ENCODE peak calls at places on chromosomes 12 and 14, in eight cellular contexts. Y is HepG2, F is H1, S is GM12878, B is SK-N-SH, M is K562, Q is endothelial cell of umbilical vein, Z is HCT116. H is an unnamed sample.

GRCh38 chr12:10722905-10723866 is at the start of gene YBX3:
- DNase-seq in Z (peak), S (no peak), M (peak), B (peak), Y (peak), F (no peak), Q (peak), H (no peak)

GRCh38 chr14:76941544-76942287 is 86.8 kb downstream of the IRF2BPL start:
- DNase-seq in F (no peak), Q (no peak), Y (no peak), Z (no peak), B (no peak), S (no peak), M (no peak), H (no peak)

GRCh38 chr12:6735448-6736191 is 11.8 kb downstream of the COPS7A start:
- DNase-seq in M (peak), Q (peak), S (no peak), Y (peak), Z (no peak), B (peak), F (no peak), H (no peak)

GRCh38 chr12:16726879-16727278 is 120.9 kb upstream of the LMO3 start:
- DNase-seq in Y (no peak), S (no peak), Z (no peak), B (no peak), Q (no peak), M (no peak), F (no peak), H (peak)

GRCh38 chr14:40983604-40984003 is 623.1 kb upstream of the LRFN5 start:
- DNase-seq in Q (no peak), M (no peak), B (no peak), F (no peak), Z (no peak), S (no peak), Y (no peak), H (no peak)

GRCh38 chr14:95140060-95140858 is 17.1 kb downstream of the DICER1 start:
- DNase-seq in M (no peak), S (no peak), Q (no peak), F (no peak), Z (no peak), B (no peak), Y (no peak), H (no peak)

GRCh38 chr12:121958521-121959240 is 40.3 kb downstream of the CFAP251 start:
- DNase-seq in Y (no peak), F (no peak), Z (no peak), M (no peak), Q (no peak), B (no peak), S (no peak), H (no peak)

GRCh38 chr12:52867636-52868035 is 18.8 kb upstream of the KRT78 start:
- DNase-seq in Q (peak), B (no peak), Y (no peak), M (no peak), Z (no peak), F (no peak), S (no peak), H (no peak)

GRCh38 chr14:97306133-97306784 is 509.1 kb downstream of the VRK1 start:
- DNase-seq in Y (no peak), M (no peak), Q (no peak), B (no peak), S (peak), F (no peak), Z (no peak), H (no peak)

GRCh38 chr14:23167006-23167847 is 16.2 kb downstream of the SLC7A8 start:
- DNase-seq in B (no peak), S (no peak), Q (no peak), M (peak), F (no peak), Y (no peak), Z (no peak), H (no peak)

GRCh38 chr14:69048456-69048855 is 69.4 kb upstream of the ACTN1 start:
- DNase-seq in M (no peak), Z (no peak), B (no peak), Q (peak), Y (no peak), F (no peak), S (no peak), H (no peak)

GRCh38 chr12:105523164-105524057 is 192.9 kb downstream of the C12orf75 start:
- DNase-seq in Q (peak), Z (no peak), B (peak), S (no peak), F (no peak), M (no peak), Y (no peak), H (no peak)

GRCh38 chr14:83470466-83470865 is 1936.8 kb upstream of the SEL1L start:
- DNase-seq in M (no peak), B (no peak), F (no peak), Q (no peak), S (no peak), Z (no peak), Y (no peak), H (peak)

GRCh38 chr14:99318091-99318958 is 46.3 kb upstream of the BCL11B start:
- DNase-seq in Q (no peak), B (no peak), M (no peak), S (no peak), Y (peak), Z (no peak), F (no peak), H (no peak)
- H3K27ac ChIP-seq in Q (no peak), B (no peak), M (no peak), S (no peak), Y (peak), Z (no peak), F (no peak), H (no peak)

GRCh38 chr12:57736743-57737466 is 1.6 kb downstream of the AGAP2 start:
- DNase-seq in S (no peak), B (no peak), Q (no peak), F (no peak), Y (no peak), M (no peak), Z (no peak), H (no peak)
- H3K9ac ChIP-seq in S (no peak), B (no peak), Q (no peak), F (no peak), Y (no peak), M (peak), Z (no peak), H (no peak)

DNA sequence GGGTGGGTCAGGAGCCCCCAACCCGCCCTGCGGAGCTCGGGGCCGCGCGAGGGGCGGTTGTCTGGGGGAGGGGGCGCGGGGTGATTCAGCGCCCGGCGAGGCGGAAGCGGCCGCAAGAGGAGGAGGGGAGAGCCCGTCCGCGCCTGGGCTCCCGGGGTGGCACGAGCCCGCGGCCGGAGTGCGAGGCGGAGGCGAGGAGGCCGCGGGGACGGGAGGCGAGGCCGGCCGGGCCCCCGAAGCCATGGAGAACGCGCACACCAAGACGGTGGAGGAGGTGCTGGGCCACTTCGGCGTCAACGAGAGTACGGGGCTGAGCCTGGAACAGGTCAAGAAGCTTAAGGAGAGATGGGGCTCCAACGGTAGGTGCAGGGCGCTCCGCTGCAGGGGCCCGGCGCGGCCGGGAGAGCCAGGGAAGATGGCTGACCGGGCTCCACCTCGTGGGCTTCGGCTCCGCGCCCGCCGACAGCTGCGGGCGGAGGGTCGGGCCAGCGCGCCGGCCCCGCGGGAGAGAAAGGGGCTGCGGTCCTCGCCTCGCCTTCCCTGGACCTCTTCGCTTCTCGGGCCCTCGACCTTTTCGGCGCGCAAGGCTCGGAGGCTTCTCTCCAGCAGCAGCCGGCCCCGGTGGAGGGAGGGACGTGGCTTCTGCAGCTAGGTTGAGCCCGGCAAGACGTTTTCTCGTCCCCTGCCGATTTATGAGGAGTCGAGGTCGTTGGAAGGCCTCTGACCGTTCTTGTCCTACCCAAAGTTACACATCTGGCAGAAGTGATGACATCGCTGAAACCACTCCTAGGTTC is 699 bp downstream of the ATP2A2 start:
- DNase-seq in B (peak), Z (no peak), S (no peak), F (no peak), M (peak), Q (peak), Y (no peak), H (no peak)
- TF ChIP-seq POLR2AphosphoS5 in B (no peak), Z (no peak), S (peak), F (peak), M (peak), Q (no peak), Y (no peak), H (peak)

DNA sequence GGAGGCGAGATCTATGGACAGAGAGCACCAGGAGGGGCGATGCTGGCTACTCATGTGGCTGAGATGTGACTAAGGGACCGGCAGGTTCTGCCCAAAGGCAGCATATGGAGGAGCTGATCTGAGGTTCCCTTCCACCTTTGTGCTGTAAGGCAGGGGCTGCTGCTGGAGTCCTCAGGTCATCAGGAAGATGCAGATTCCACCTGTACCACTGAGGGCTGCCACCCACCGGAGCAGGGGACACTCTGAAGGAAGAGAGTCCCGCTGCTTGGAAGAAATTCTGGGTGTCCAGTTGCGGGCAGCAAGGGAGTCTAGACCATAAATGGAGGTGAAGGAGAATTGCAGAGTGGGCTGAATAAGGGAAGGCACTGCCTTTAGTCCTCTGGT is 55.3 kb downstream of the PLEKHG3 start:
- DNase-seq in M (no peak), B (no peak), Y (no peak), F (no peak), Q (no peak), Z (no peak), S (no peak), H (no peak)
- H3K27ac ChIP-seq in M (no peak), B (no peak), Y (no peak), F (no peak), Q (no peak), Z (no peak), S (no peak), H (no peak)

GRCh38 chr14:33567736-33568124 is 383.1 kb downstream of the EGLN3 start:
- DNase-seq in Z (no peak), B (no peak), Y (no peak), S (no peak), Q (peak), F (no peak), M (no peak), H (no peak)
- H3K9ac ChIP-seq in Z (no peak), B (peak), Y (no peak), S (no peak), Q (peak), F (no peak), M (no peak), H (no peak)

GRCh38 chr12:104137902-104138746 is at the start of gene NFYB:
- DNase-seq in M (peak), B (peak), Z (peak), Y (peak), S (peak), Q (peak), F (peak), H (peak)
- TF ChIP-seq POLR2AphosphoS5 in M (peak), B (peak), Z (peak), Y (peak), S (peak), Q (peak), F (peak), H (peak)

DNA sequence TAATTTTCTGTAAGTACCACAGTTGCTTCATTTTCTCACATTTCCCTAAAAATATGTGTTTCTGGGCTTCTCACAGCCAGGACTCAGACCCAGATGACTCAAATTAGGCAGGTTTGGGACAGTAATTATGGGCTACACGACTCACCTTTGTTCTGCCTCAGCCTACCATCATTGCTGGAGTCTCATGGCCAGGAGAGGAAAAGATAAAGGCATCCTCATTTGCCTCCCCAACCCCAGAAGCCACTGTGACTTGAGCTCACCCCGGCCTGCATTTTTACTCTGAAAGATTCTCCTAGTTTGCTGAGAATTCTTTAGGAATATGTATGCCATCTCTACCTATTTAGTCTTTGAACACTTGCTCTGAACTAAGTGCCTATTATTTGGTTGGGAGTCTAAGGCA is 207.8 kb downstream of the PAWR start:
- DNase-seq in F (no peak), B (no peak), M (no peak), Q (no peak), Z (no peak), Y (no peak), S (no peak), H (no peak)
- H3K27ac ChIP-seq in F (no peak), B (no peak), M (no peak), Q (no peak), Z (no peak), Y (no peak), S (no peak), H (no peak)

DNA sequence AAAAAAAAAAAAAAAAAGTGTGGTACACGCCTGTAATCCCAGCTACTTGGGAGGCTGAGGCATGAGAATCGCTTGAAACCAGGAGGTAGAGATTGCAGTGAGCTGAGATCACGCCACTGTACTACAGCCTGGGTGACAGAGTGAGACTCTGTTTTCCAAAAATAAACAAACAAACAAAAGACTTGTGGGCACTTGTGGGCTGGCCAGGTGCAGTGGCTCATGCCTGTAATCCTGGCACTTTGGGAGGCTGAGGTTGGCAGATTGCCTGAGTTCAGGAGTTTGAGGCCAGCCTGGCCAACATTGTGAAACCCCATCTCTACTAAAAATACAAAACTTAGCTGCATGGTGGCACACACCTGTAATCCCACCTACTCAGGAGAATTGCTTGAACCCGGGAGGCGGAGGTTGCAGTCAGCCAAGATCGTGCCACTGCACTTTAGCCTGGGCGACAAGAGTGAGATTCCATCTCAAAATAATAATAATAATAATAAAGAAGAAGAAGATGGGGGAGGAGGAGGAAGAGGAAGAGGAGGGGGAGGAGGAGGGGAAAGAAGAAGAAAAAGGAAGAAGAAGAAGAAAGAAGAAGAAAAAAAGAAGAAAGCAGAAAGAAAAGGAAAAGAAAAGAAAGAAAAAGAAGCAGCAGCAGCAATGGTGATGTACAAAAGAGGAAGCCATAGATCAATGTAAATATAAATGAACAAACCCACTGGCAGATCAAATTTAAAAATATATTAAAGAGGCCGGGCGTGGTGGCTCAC is 27.9 kb upstream of the CCNT1 start:
- DNase-seq in B (no peak), M (no peak), S (no peak), Y (no peak), Q (no peak), F (no peak), Z (no peak), H (no peak)
- H3K9ac ChIP-seq in B (no peak), M (no peak), S (no peak), Y (no peak), Q (no peak), F (no peak), Z (no peak), H (no peak)

DNA sequence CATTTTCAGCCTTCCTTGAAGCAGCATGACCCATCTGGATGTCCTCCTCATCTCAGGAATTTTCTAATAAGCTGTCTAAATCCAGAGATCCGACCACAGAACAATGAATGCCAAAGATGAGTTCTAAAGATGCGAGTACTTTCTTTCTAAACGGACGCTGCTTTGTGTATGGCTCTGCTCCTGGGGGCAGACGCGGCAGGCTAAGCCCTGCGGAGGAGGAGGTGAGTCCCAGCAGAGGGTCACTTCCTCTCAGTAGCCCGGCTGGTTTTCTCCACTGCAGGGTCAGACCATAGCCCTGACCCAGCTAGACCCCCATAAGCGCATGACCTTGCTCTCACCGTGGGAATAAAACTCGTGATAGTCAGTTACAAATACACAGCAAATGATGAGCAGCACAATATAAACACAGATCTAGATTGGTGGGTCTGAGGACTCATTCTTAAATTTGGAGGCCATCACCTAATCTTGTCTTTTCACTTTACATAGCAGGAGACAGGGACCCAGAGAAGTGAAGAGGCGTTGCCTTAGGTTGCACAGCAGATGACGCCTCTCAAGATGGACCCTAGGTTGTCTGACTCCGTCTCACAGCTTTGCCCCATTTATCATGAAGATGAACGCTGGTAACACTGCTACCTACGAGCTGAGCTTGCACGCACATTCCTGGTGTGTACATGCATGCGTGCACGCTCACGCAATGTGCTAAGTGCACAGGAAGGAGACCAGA is 16.6 kb downstream of the SSH1 start:
- DNase-seq in B (no peak), Q (no peak), Y (no peak), F (no peak), Z (no peak), S (no peak), M (no peak), H (peak)
- TF ChIP-seq POLR2AphosphoS5 in B (no peak), Q (peak), Y (no peak), F (no peak), Z (no peak), S (no peak), M (no peak), H (peak)

GRCh38 chr14:73804636-73805035 is 47.0 kb upstream of the PTGR2 start:
- DNase-seq in F (no peak), S (no peak), Z (no peak), B (no peak), Q (no peak), M (no peak), Y (no peak), H (no peak)
- H3K27ac ChIP-seq in F (no peak), S (no peak), Z (no peak), B (no peak), Q (no peak), M (no peak), Y (no peak), H (no peak)